ENCODE peak calls at places on chromosomes 7 and 10, in ten cellular contexts. C is GDM1; N is NCI-H1105 treated with DMSO at 0.1 percent for 48 hours; G is HEK293T; V is SJSA1; I is body of pancreas; S is nucleus accumbens; F is fibroblast of the aortic adventitia; Z is naive thymus-derived CD8-positive, alpha-beta T cell; U is Ammon's horn. J is an unnamed sample.

GRCh38 chr7:112400141-112400540 is 50.1 kb upstream of the IFRD1 start:
- DNase-seq in G (no peak), N (no peak), U (no peak), I (no peak), S (no peak), C (no peak), Z (no peak), V (no peak), F (peak), J (no peak)

GRCh38 chr7:76352193-76352592 is 6.6 kb downstream of the YWHAG start:
- DNase-seq in N (no peak), V (no peak), G (no peak), I (no peak), Z (no peak), F (no peak), S (no peak), U (no peak), C (no peak), J (no peak)

GRCh38 chr10:72058989-72059842 is 29.1 kb downstream of the SPOCK2 start:
- DNase-seq in I (no peak), G (no peak), C (no peak), Z (no peak), S (no peak), U (no peak), F (peak), V (no peak), N (no peak), J (peak)

GRCh38 chr7:73725703-73726466 is 6.4 kb upstream of the STX1A start:
- DNase-seq in F (peak), C (peak), Z (peak), S (peak), N (peak), I (peak), V (peak), G (peak), U (peak), J (peak)

GRCh38 chr10:30705086-30705624 is 75.6 kb upstream of the LYZL2 start:
- DNase-seq in S (no peak), C (no peak), N (peak), F (no peak), Z (peak), I (no peak), V (no peak), G (no peak), U (no peak), J (no peak)

GRCh38 chr10:92907280-92907679 is 59.0 kb downstream of the EXOC6 start:
- DNase-seq in C (no peak), I (no peak), S (no peak), F (no peak), G (no peak), V (no peak), N (no peak), U (no peak), Z (no peak), J (no peak)

GRCh38 chr7:155312108-155312507 is 14.4 kb downstream of the INSIG1 start:
- DNase-seq in I (no peak), F (no peak), N (no peak), G (no peak), Z (no peak), U (no peak), C (no peak), V (no peak), S (no peak), J (no peak)

GRCh38 chr10:17409170-17409733 is 45.1 kb downstream of the ST8SIA6 start:
- DNase-seq in F (peak), N (no peak), C (no peak), S (no peak), G (no peak), V (no peak), Z (no peak), I (no peak), U (no peak), J (peak)

GRCh38 chr10:83253272-83253671 is 886.0 kb upstream of the GHITM start:
- DNase-seq in C (no peak), G (no peak), S (no peak), I (no peak), F (no peak), N (no peak), V (no peak), U (no peak), Z (no peak), J (no peak)

GRCh38 chr10:132848951-132849545 is 63.1 kb upstream of the NKX6-2 start:
- DNase-seq in S (no peak), C (no peak), N (no peak), G (no peak), I (no peak), F (no peak), U (no peak), Z (no peak), V (no peak), J (no peak)

GRCh38 chr7:29987821-29988317 is 1.7 kb downstream of the SCRN1 start:
- DNase-seq in V (peak), G (peak), N (peak), U (no peak), C (no peak), Z (no peak), F (peak), I (peak), S (no peak), J (peak)

GRCh38 chr10:71585579-71586092 is 133.9 kb downstream of the C10orf105 start:
- DNase-seq in N (no peak), S (no peak), V (no peak), C (no peak), U (no peak), Z (no peak), F (no peak), G (no peak), I (no peak), J (no peak)

GRCh38 chr7:42677751-42678231 is 234.1 kb downstream of the C7orf25 start:
- DNase-seq in V (no peak), C (no peak), U (no peak), Z (no peak), G (no peak), I (no peak), S (no peak), F (peak), N (no peak), J (peak)